ENCODE peak calls at places on chromosome 16, in six cellular contexts. P is CD4-positive, alpha-beta memory T cell; B is tibial artery; E is colonic mucosa; T is HAP-1; Q is SK-N-SH. F is an unnamed sample. For H3K4me1, the result is how much of the 10 kb centered on the place peaks cover.

GRCh38 chr16:10979717-10980601 is 35.6 kb downstream of the CLEC16A start:
- DNase-seq in Q (no peak), T (no peak), E (peak), P (no peak), B (peak), F (peak)

GRCh38 chr16:19143241-19143640 is 24.8 kb upstream of the SYT17 start:
- DNase-seq in E (no peak), B (no peak), T (no peak), Q (peak), P (no peak), F (no peak)

GRCh38 chr16:24298539-24298938 is 42.4 kb downstream of the CACNG3 start:
- DNase-seq in E (no peak), P (no peak), T (no peak), Q (no peak), B (no peak), F (no peak)

GRCh38 chr16:83835972-83836566 is 28.3 kb downstream of the HSBP1 start:
- DNase-seq in P (peak), E (no peak), Q (no peak), T (no peak), B (no peak), F (no peak)

GRCh38 chr16:28538733-28539596 is at the start of gene NUPR1:
- DNase-seq in B (peak), P (no peak), Q (no peak), T (no peak), E (peak), F (peak)

GRCh38 chr16:53881371-53881770 is 177.4 kb downstream of the FTO start:
- DNase-seq in E (no peak), Q (no peak), T (no peak), B (no peak), P (no peak), F (no peak)

GRCh38 chr16:75304521-75305363 is 53.3 kb upstream of the BCAR1 start:
- DNase-seq in P (no peak), B (peak), E (peak), T (no peak), Q (no peak), F (peak)

GRCh38 chr16:59045496-59045895 is 311.4 kb upstream of the GOT2 start:
- DNase-seq in Q (no peak), E (no peak), T (no peak), P (no peak), B (no peak), F (no peak)

GRCh38 chr16:51153275-51153991 is 2.4 kb upstream of the SALL1 start:
- DNase-seq in Q (peak), T (no peak), B (no peak), P (no peak), E (no peak), F (peak)

GRCh38 chr16:64356267-64356666 is 765.6 kb downstream of the CDH11 start:
- DNase-seq in B (no peak), E (no peak), P (no peak), Q (no peak), T (no peak), F (no peak)

GRCh38 chr16:78458588-78458987 is 359.1 kb downstream of the WWOX start:
- DNase-seq in Q (no peak), P (no peak), B (no peak), E (no peak), T (no peak), F (no peak)

GRCh38 chr16:16032271-16032979 is 83.0 kb downstream of the ABCC1 start:
- DNase-seq in E (no peak), P (no peak), B (no peak), T (no peak), Q (no peak), F (no peak)

GRCh38 chr16:30985401-30986128 is 558 bp downstream of the HSD3B7 start:
- DNase-seq in T (no peak), E (peak), B (no peak), P (no peak), Q (peak), F (peak)

GRCh38 chr16:10743610-10744369 is at the start of gene NUBP1:
- DNase-seq in P (peak), B (peak), T (peak), E (peak), Q (peak), F (peak)

GRCh38 chr16:23496826-23497542 is 13.3 kb downstream of the GGA2 start:
- DNase-seq in B (no peak), Q (no peak), E (no peak), P (no peak), T (no peak), F (peak)

GRCh38 chr16:72925631-72925979 is 122.3 kb downstream of the ZFHX3 start:
- DNase-seq in P (no peak), Q (no peak), B (peak), E (no peak), T (no peak), F (no peak)

GRCh38 chr16:72480926-72481325 is 309.0 kb upstream of the PMFBP1 start:
- DNase-seq in B (no peak), P (no peak), Q (no peak), T (no peak), E (no peak), F (no peak)

GRCh38 chr16:6616746-6617145 is 715.9 kb upstream of the RBFOX1 start:
- DNase-seq in E (no peak), P (no peak), Q (no peak), T (no peak), B (no peak), F (no peak)

GRCh38 chr16:10834130-10834529 is 15.5 kb upstream of the TVP23A start:
- DNase-seq in B (peak), P (no peak), E (no peak), T (no peak), Q (no peak), F (no peak)

GRCh38 chr16:84718-85452 is 6.9 kb downstream of the MPG start:
- DNase-seq in E (peak), B (peak), T (no peak), Q (no peak), P (no peak), F (peak)

GRCh38 chr16:23832882-23833281 is 2.9 kb upstream of the PRKCB start:
- DNase-seq in B (no peak), E (no peak), T (no peak), P (no peak), Q (no peak), F (no peak)

GRCh38 chr16:87742781-87743490 is 22.9 kb downstream of the KLHDC4 start:
- DNase-seq in P (no peak), E (no peak), B (no peak), Q (no peak), T (no peak), F (no peak)

GRCh38 chr16:56637814-56638750 is at the start of gene MT1A:
- DNase-seq in Q (peak), E (peak), B (peak), T (no peak), P (no peak), F (peak)

GRCh38 chr16:84048871-84049270 is 6.3 kb upstream of the SLC38A8 start:
- DNase-seq in E (no peak), T (no peak), B (no peak), P (no peak), Q (no peak), F (no peak)

GRCh38 chr16:8673611-8674412 is 605 bp upstream of the ABAT start:
- DNase-seq in Q (no peak), P (no peak), E (no peak), B (no peak), T (no peak), F (no peak)

GRCh38 chr16:31464348-31464769 is 5.1 kb downstream of the ARMC5 start:
- DNase-seq in P (no peak), Q (peak), B (peak), T (no peak), E (peak), F (no peak)

GRCh38 chr16:49622421-49623402 is 233.2 kb downstream of the ZNF423 start:
- DNase-seq in P (no peak), E (no peak), Q (no peak), B (peak), T (no peak), F (no peak)

GRCh38 chr16:84072014-84072413 is 29.4 kb upstream of the SLC38A8 start:
- DNase-seq in P (no peak), T (no peak), B (no peak), Q (no peak), E (no peak), F (no peak)

GRCh38 chr16:24041834-24042631 is 206.2 kb downstream of the PRKCB start:
- DNase-seq in E (peak), Q (peak), P (peak), B (no peak), T (peak), F (no peak)

GRCh38 chr16:27199235-27199586 is 4.1 kb upstream of the KDM8 start:
- DNase-seq in T (no peak), Q (no peak), P (no peak), B (no peak), E (no peak), F (no peak)

GRCh38 chr16:11407047-11407982 is 62.1 kb downstream of the RMI2 start:
- DNase-seq in E (peak), Q (peak), T (peak), B (peak), P (peak), F (peak)

GRCh38 chr16:7318661-7319060 is 14.0 kb upstream of the RBFOX1 start:
- DNase-seq in Q (no peak), P (no peak), B (no peak), E (no peak), T (no peak), F (no peak)

GRCh38 chr16:5865231-5865630 is 767.6 kb upstream of the EEF2KMT start:
- DNase-seq in E (no peak), Q (no peak), T (no peak), P (no peak), B (no peak), F (no peak)

GRCh38 chr16:35399133-35399532 is 1939.7 kb downstream of the TP53TG3F start:
- DNase-seq in E (no peak), P (no peak), T (no peak), B (no peak), Q (no peak), F (no peak)

GRCh38 chr16:23527961-23528634 is 17.8 kb upstream of the GGA2 start:
- DNase-seq in P (no peak), T (no peak), Q (no peak), B (no peak), E (no peak), F (no peak)

GRCh38 chr16:74585846-74586392 is 21.0 kb downstream of the GLG1 start:
- DNase-seq in Q (no peak), B (no peak), P (no peak), E (no peak), T (no peak), F (no peak)

DNA sequence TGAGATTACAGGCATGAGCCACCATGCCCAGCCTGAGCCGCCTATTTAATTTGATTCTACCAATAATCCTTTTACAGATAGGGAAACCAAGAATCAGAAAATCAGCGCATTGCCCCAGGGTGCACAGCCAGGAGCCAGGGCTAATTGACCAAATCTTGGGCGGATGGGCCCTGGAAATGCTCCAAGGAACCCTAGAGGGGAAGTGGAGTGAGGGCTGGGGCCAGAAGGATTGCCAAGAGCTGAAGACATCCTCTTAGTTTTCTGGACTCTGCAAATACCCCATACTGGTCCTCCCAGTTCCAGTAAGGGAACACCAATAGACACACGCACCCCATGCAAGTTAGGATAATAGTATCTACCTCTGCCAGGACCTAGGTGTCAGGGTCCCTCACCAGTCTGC is 3.8 kb downstream of the FHOD1 start:
- DNase-seq in T (no peak), E (no peak), Q (no peak), P (no peak), B (no peak), F (no peak)
- H3K4me1 ChIP-seq in T (under half), E (under half), Q (under half), P (under half), B (half or more), F (under half)

GRCh38 chr16:67444259-67445125 is 13.6 kb downstream of the HSD11B2 start:
- DNase-seq in P (no peak), T (no peak), Q (no peak), E (no peak), B (no peak), F (no peak)

GRCh38 chr16:67445441-67445912 is 14.6 kb downstream of the HSD11B2 start:
- DNase-seq in P (no peak), E (no peak), T (no peak), Q (peak), B (no peak), F (peak)

GRCh38 chr16:67445913-67446907 is 15.3 kb downstream of the HSD11B2 start:
- DNase-seq in T (no peak), E (peak), B (no peak), Q (peak), P (no peak), F (peak)

GRCh38 chr16:67443299-67443698 is 12.4 kb downstream of the HSD11B2 start:
- DNase-seq in E (no peak), B (peak), Q (no peak), T (no peak), P (no peak), F (peak)

DNA sequence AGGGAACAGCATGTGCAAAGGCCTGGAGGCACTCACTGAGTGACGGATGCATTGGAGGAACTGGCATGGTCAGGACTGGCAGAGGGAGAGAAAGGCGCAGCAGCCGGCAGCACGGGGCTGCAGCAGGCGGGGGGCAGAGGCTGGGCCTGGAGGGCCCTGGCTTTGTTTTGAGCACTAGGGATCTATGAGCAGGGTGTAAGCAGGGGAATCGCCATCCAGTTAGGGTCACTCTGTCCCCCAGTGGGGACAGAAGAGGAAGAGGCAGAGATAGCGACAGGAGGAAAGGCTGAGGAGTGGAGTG is 14.2 kb downstream of the HSD11B2 start:
- DNase-seq in Q (no peak), P (no peak), T (no peak), B (no peak), E (no peak), F (no peak)
- H3K4me1 ChIP-seq in Q (under half), P (under half), T (under half), B (under half), E (half or more), F (half or more)

GRCh38 chr16:85314633-85315032 is 202.4 kb upstream of the CIBAR2 start:
- DNase-seq in B (no peak), P (no peak), Q (no peak), E (no peak), T (no peak), F (no peak)
- H3K4me1 ChIP-seq in B (under half), P (under half), Q (half or more), E (under half), T (under half), F (under half)

DNA sequence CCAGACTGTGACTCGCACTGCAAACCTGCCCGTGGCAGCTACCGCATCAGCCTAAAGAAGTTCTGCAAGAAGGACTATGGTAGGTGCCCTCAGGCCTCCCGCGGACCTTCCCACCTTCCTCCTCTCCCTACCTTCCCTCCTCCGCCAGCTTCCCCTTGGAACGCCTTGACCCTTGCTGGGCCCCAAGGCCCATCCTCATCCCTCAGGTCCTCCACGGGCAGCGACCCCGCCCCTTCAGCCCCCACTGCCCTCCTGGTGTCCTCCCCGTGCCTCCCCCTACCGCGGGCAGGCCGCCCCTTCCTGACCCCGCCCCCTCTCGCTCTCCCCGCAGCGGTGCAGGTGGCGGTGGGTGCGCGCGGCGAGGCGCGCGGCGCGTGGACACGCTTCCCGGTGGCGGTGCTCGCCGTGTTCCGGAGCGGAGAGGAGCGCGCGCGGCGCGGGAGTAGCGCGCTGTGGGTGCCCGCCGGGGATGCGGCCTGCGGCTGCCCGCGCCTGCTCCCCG is 1.5 kb upstream of the TBC1D24 start:
- DNase-seq in T (no peak), P (no peak), E (no peak), B (no peak), Q (peak), F (no peak)
- H3K4me1 ChIP-seq in T (under half), P (under half), E (under half), B (half or more), Q (half or more), F (under half)